ENCODE peak calls at places on chromosomes 4 and X, in ten cellular contexts. U, K, W, T, M, Z, Y, E, P and A are unnamed samples.
A peak's percentile ranks its signal among the peaks of the same experiment; 100 is the strongest.

GRCh38 chr4:4677825-4678522 is 136.1 kb upstream of the STX18 start:
- DNase-seq in M (peak; percentile 42), W (peak; percentile 68), Y (no peak), E (peak; percentile 80), Z (peak; percentile 75), K (no peak), U (peak; percentile 67), P (peak; percentile 69), T (no peak), A (no peak)

GRCh38 chr4:158799013-158799770 is 30.4 kb downstream of the FNIP2 start:
- DNase-seq in T (no peak), U (no peak), P (no peak), Z (no peak), W (no peak), K (no peak), M (no peak), Y (no peak), E (no peak), A (no peak)

GRCh38 chrX:44431206-44431605 is 87.7 kb upstream of the EFHC2 start:
- DNase-seq in P (no peak), T (no peak), U (no peak), Y (peak; percentile 77), M (no peak), E (no peak), W (no peak), K (no peak), Z (peak; percentile 9), A (no peak)

GRCh38 chrX:4182010-4182806 is 468.8 kb upstream of the PRKX start:
- DNase-seq in K (no peak), Y (no peak), Z (no peak), P (no peak), E (no peak), T (no peak), U (no peak), W (no peak), M (no peak), A (no peak)

GRCh38 chrX:110436497-110436896 is 77.8 kb downstream of the RTL9 start:
- DNase-seq in U (no peak), T (no peak), Z (no peak), P (no peak), M (no peak), E (no peak), K (no peak), Y (no peak), W (no peak), A (no peak)

GRCh38 chrX:9466115-9466495 is 1.2 kb downstream of the TBL1X start:
- DNase-seq in W (peak; percentile 56), P (peak; percentile 27), T (peak; percentile 44), Y (no peak), U (peak; percentile 65), M (peak; percentile 58), Z (peak; percentile 66), K (peak; percentile 27), E (no peak), A (peak; percentile 16)

GRCh38 chr4:181909368-181909767 is 333.8 kb upstream of the TENM3 start:
- DNase-seq in Z (no peak), K (no peak), E (no peak), T (no peak), M (no peak), U (no peak), Y (peak; percentile 69), P (peak; percentile 49), W (no peak), A (no peak)

GRCh38 chr4:111323916-111324315 is 701.0 kb upstream of the PITX2 start:
- DNase-seq in E (no peak), K (no peak), Z (no peak), T (no peak), P (no peak), U (no peak), M (no peak), W (no peak), Y (no peak), A (no peak)

GRCh38 chrX:130179170-130179569 is 7.4 kb downstream of the RAB33A start:
- DNase-seq in Y (no peak), E (no peak), W (no peak), P (no peak), T (no peak), U (no peak), M (no peak), K (no peak), Z (no peak), A (no peak)

GRCh38 chrX:130176942-130177341 is 5.2 kb downstream of the RAB33A start:
- DNase-seq in E (no peak), U (no peak), T (no peak), P (no peak), M (no peak), K (no peak), Y (no peak), W (no peak), Z (no peak), A (no peak)

GRCh38 chrX:130176354-130176776 is 4.6 kb downstream of the RAB33A start:
- DNase-seq in P (no peak), M (no peak), K (no peak), W (no peak), Z (no peak), Y (no peak), T (no peak), U (no peak), E (no peak), A (no peak)

GRCh38 chrX:130184168-130184567 is 12.4 kb downstream of the RAB33A start:
- DNase-seq in Y (no peak), M (no peak), Z (no peak), P (no peak), W (no peak), E (no peak), K (no peak), T (no peak), U (no peak), A (no peak)

DNA sequence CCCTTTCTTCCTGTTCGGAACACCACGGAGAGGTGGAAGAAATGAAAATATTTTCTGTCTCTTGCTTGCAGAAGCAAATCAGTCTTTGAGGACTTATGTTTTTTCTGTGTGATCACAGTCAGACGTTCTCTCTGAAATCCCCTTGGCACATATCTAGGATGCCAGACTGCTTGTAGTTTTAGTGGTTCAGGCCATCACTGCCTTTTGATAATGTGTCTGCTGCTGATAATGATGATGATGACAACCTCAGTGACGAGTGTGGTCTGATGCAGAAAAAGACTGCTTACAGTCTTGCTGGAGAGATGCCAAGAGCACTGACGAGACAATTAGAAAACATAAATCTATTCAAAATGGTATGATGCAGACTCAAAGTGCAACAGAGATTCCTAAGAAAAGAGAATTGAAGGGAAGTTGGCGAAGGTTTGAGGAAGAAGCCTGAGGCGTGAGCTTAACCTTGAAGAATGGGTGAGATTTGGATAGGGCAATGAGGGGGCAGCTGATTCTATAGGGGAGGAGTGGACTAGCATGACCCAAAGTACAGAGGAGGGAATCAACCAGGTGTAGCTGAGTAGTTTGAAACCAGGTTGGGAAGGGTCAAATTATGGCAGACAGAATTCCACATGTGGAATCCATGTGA is 7.9 kb downstream of the RAB33A start:
- DNase-seq in E (no peak), W (no peak), K (no peak), Y (no peak), U (no peak), P (peak; percentile 57), Z (no peak), T (no peak), M (no peak), A (no peak)
- TF ChIP-seq CTCF in E (no peak), W (no peak), K (no peak), Y (no peak), U (no peak), P (no peak), Z (no peak), T (no peak), M (no peak), A (no peak)

GRCh38 chrX:12440245-12440644 is 302.0 kb downstream of the FRMPD4 start:
- DNase-seq in M (no peak), K (no peak), T (no peak), U (no peak), Z (no peak), W (no peak), P (no peak), Y (no peak), E (no peak), A (no peak)
- TF ChIP-seq CTCF in M (no peak), K (no peak), T (no peak), U (no peak), Z (no peak), W (no peak), P (no peak), Y (no peak), E (no peak), A (no peak)

GRCh38 chr4:135418353-135418752 is 1216.8 kb upstream of the PABPC4L start:
- DNase-seq in P (peak; percentile 24), W (peak; percentile 26), K (no peak), Y (peak; percentile 40), T (no peak), U (peak; percentile 10), Z (peak; percentile 10), M (peak; percentile 18), E (no peak), A (no peak)
- TF ChIP-seq CTCF in P (peak; percentile 49), W (peak; percentile 59), K (no peak), Y (peak; percentile 40), T (no peak), U (peak; percentile 62), Z (peak; percentile 29), M (peak; percentile 60), E (peak; percentile 16), A (no peak)

GRCh38 chr4:13994016-13994415 is 366.5 kb upstream of the BOD1L1 start:
- DNase-seq in W (no peak), Y (no peak), U (no peak), E (no peak), K (no peak), Z (no peak), T (no peak), P (no peak), M (no peak), A (no peak)

GRCh38 chr4:13989496-13989895 is 362.0 kb upstream of the BOD1L1 start:
- DNase-seq in T (no peak), P (peak; percentile 47), U (no peak), M (no peak), K (peak; percentile 19), W (no peak), Y (peak; percentile 73), Z (no peak), E (no peak), A (no peak)

GRCh38 chr4:13992041-13992440 is 364.5 kb upstream of the BOD1L1 start:
- DNase-seq in M (no peak), Z (no peak), P (no peak), W (no peak), T (no peak), U (no peak), E (no peak), K (no peak), Y (no peak), A (no peak)

GRCh38 chr4:13990596-13991589 is 363.4 kb upstream of the BOD1L1 start:
- DNase-seq in T (peak; percentile 36), Y (peak; percentile 59), U (peak; percentile 30), M (no peak), P (peak; percentile 39), K (no peak), Z (no peak), E (no peak), W (peak; percentile 9), A (no peak)

DNA sequence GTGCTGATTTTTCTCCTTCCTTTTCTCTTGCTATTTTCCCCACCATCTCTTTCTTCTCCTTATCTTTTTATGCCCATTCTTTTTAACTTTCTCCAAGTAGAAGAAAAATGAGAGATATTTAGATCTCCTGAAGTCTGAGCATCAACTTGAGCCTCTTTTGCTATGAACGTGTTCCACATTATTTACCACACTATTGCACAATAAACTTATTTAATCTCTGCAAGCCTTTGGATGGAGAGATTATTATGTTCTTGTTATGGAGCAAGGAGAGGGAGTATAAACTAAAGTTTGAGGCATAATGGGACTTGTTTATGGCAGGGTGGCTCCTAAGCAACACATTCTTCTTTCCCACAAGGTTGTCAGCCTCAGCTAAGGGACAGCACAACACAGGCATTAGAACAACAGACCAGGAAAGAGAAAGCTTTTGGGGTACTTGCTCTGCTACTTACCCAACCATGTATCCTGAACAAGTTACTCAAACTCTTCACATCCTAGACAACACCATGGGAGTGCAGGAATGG is 365.5 kb upstream of the BOD1L1 start:
- DNase-seq in U (no peak), M (no peak), Z (no peak), T (no peak), W (no peak), E (no peak), K (no peak), P (peak; percentile 42), Y (no peak), A (no peak)
- TF ChIP-seq CTCF in U (no peak), M (no peak), Z (no peak), T (no peak), W (no peak), E (no peak), K (no peak), P (no peak), Y (no peak), A (no peak)